ENCODE peak calls at places on chromosomes 5 and 9, in eight cellular contexts. One of them, this sample, is unnamed.

GRCh38 chr5:144484124-144484897 is 313.6 kb downstream of the KCTD16 start:
- DNase-seq in breast epithelium: no peak
- DNase-seq in MM.1S: no peak
- DNase-seq in PC-3: peak
- DNase-seq in K562: no peak
- DNase-seq in transverse colon: no peak
- DNase-seq in fibroblast of lung: peak
- DNase-seq in colonic mucosa: no peak
- DNase-seq in this sample: no peak

GRCh38 chr5:137747848-137748247 is 6.3 kb downstream of the HNRNPA0 start:
- DNase-seq in PC-3: no peak
- DNase-seq in colonic mucosa: no peak
- DNase-seq in fibroblast of lung: no peak
- DNase-seq in breast epithelium: no peak
- DNase-seq in MM.1S: no peak
- DNase-seq in transverse colon: no peak
- DNase-seq in K562: no peak
- DNase-seq in this sample: no peak

GRCh38 chr9:80899208-80899607 is 790.1 kb downstream of the TLE1 start:
- DNase-seq in K562: no peak
- DNase-seq in MM.1S: no peak
- DNase-seq in breast epithelium: no peak
- DNase-seq in fibroblast of lung: peak
- DNase-seq in transverse colon: no peak
- DNase-seq in PC-3: peak
- DNase-seq in colonic mucosa: no peak
- DNase-seq in this sample: no peak

GRCh38 chr5:112921031-112921832 is 795 bp downstream of the REEP5 start:
- DNase-seq in breast epithelium: peak
- DNase-seq in fibroblast of lung: peak
- DNase-seq in transverse colon: peak
- DNase-seq in K562: peak
- DNase-seq in colonic mucosa: peak
- DNase-seq in MM.1S: peak
- DNase-seq in PC-3: peak
- DNase-seq in this sample: peak

GRCh38 chr5:102903074-102903871 is 148.2 kb downstream of the PAM start:
- DNase-seq in transverse colon: no peak
- DNase-seq in K562: no peak
- DNase-seq in colonic mucosa: no peak
- DNase-seq in fibroblast of lung: peak
- DNase-seq in MM.1S: no peak
- DNase-seq in breast epithelium: no peak
- DNase-seq in PC-3: peak
- DNase-seq in this sample: no peak

GRCh38 chr9:91502913-91503649 is 79.4 kb upstream of the NFIL3 start:
- DNase-seq in PC-3: no peak
- DNase-seq in colonic mucosa: no peak
- DNase-seq in K562: no peak
- DNase-seq in fibroblast of lung: no peak
- DNase-seq in transverse colon: no peak
- DNase-seq in MM.1S: no peak
- DNase-seq in breast epithelium: no peak
- DNase-seq in this sample: no peak

GRCh38 chr5:176590035-176590729 is 19.8 kb downstream of the GPRIN1 start:
- DNase-seq in fibroblast of lung: no peak
- DNase-seq in transverse colon: no peak
- DNase-seq in breast epithelium: no peak
- DNase-seq in colonic mucosa: no peak
- DNase-seq in MM.1S: no peak
- DNase-seq in K562: no peak
- DNase-seq in PC-3: no peak
- DNase-seq in this sample: no peak

GRCh38 chr9:114141553-114142548 is 13.5 kb upstream of the COL27A1 start:
- DNase-seq in K562: no peak
- DNase-seq in PC-3: peak
- DNase-seq in breast epithelium: no peak
- DNase-seq in MM.1S: no peak
- DNase-seq in colonic mucosa: no peak
- DNase-seq in fibroblast of lung: peak
- DNase-seq in transverse colon: no peak
- DNase-seq in this sample: no peak

GRCh38 chr5:34045996-34046395 is 3.0 kb upstream of the C1QTNF3 start:
- DNase-seq in breast epithelium: no peak
- DNase-seq in fibroblast of lung: peak
- DNase-seq in MM.1S: no peak
- DNase-seq in transverse colon: no peak
- DNase-seq in colonic mucosa: no peak
- DNase-seq in PC-3: peak
- DNase-seq in K562: no peak
- DNase-seq in this sample: no peak

GRCh38 chr9:70924905-70925547 is 196.4 kb downstream of the TRPM3 start:
- DNase-seq in fibroblast of lung: peak
- DNase-seq in breast epithelium: peak
- DNase-seq in colonic mucosa: peak
- DNase-seq in transverse colon: peak
- DNase-seq in K562: peak
- DNase-seq in MM.1S: peak
- DNase-seq in PC-3: peak
- DNase-seq in this sample: no peak

GRCh38 chr9:113514061-113514460 is 50.5 kb downstream of the RGS3 start:
- DNase-seq in MM.1S: no peak
- DNase-seq in transverse colon: no peak
- DNase-seq in K562: no peak
- DNase-seq in PC-3: no peak
- DNase-seq in fibroblast of lung: no peak
- DNase-seq in colonic mucosa: no peak
- DNase-seq in breast epithelium: no peak
- DNase-seq in this sample: no peak

GRCh38 chr9:130433168-130433946 is 11.4 kb upstream of the ASS1 start:
- DNase-seq in transverse colon: no peak
- DNase-seq in MM.1S: no peak
- DNase-seq in colonic mucosa: no peak
- DNase-seq in fibroblast of lung: peak
- DNase-seq in PC-3: peak
- DNase-seq in breast epithelium: no peak
- DNase-seq in K562: no peak
- DNase-seq in this sample: peak

GRCh38 chr9:36744678-36745077 is 172.0 kb downstream of the MELK start:
- DNase-seq in K562: no peak
- DNase-seq in transverse colon: no peak
- DNase-seq in colonic mucosa: no peak
- DNase-seq in breast epithelium: no peak
- DNase-seq in PC-3: peak
- DNase-seq in MM.1S: no peak
- DNase-seq in fibroblast of lung: no peak
- DNase-seq in this sample: no peak

GRCh38 chr5:134135091-134135655 is 20.7 kb downstream of the TCF7 start:
- DNase-seq in breast epithelium: no peak
- DNase-seq in K562: no peak
- DNase-seq in fibroblast of lung: no peak
- DNase-seq in MM.1S: no peak
- DNase-seq in colonic mucosa: no peak
- DNase-seq in transverse colon: peak
- DNase-seq in PC-3: no peak
- DNase-seq in this sample: peak

GRCh38 chr9:92774274-92774673 is 9.6 kb upstream of the BICD2 start:
- DNase-seq in fibroblast of lung: peak
- DNase-seq in breast epithelium: no peak
- DNase-seq in transverse colon: no peak
- DNase-seq in MM.1S: no peak
- DNase-seq in K562: no peak
- DNase-seq in PC-3: peak
- DNase-seq in colonic mucosa: no peak
- DNase-seq in this sample: no peak

GRCh38 chr5:145295236-145295635 is 539.9 kb downstream of the PRELID2 start:
- DNase-seq in colonic mucosa: no peak
- DNase-seq in transverse colon: no peak
- DNase-seq in MM.1S: no peak
- DNase-seq in fibroblast of lung: no peak
- DNase-seq in PC-3: no peak
- DNase-seq in breast epithelium: no peak
- DNase-seq in K562: no peak
- DNase-seq in this sample: no peak

GRCh38 chr9:71608825-71609452 is 159.4 kb downstream of the CEMIP2 start:
- DNase-seq in PC-3: no peak
- DNase-seq in fibroblast of lung: peak
- DNase-seq in transverse colon: no peak
- DNase-seq in MM.1S: no peak
- DNase-seq in colonic mucosa: no peak
- DNase-seq in breast epithelium: no peak
- DNase-seq in K562: no peak
- DNase-seq in this sample: no peak

GRCh38 chr5:40680741-40681350 is 1.1 kb downstream of the PTGER4 start:
- DNase-seq in PC-3: no peak
- DNase-seq in K562: no peak
- DNase-seq in transverse colon: peak
- DNase-seq in MM.1S: no peak
- DNase-seq in colonic mucosa: peak
- DNase-seq in breast epithelium: no peak
- DNase-seq in fibroblast of lung: no peak
- DNase-seq in this sample: peak

DNA sequence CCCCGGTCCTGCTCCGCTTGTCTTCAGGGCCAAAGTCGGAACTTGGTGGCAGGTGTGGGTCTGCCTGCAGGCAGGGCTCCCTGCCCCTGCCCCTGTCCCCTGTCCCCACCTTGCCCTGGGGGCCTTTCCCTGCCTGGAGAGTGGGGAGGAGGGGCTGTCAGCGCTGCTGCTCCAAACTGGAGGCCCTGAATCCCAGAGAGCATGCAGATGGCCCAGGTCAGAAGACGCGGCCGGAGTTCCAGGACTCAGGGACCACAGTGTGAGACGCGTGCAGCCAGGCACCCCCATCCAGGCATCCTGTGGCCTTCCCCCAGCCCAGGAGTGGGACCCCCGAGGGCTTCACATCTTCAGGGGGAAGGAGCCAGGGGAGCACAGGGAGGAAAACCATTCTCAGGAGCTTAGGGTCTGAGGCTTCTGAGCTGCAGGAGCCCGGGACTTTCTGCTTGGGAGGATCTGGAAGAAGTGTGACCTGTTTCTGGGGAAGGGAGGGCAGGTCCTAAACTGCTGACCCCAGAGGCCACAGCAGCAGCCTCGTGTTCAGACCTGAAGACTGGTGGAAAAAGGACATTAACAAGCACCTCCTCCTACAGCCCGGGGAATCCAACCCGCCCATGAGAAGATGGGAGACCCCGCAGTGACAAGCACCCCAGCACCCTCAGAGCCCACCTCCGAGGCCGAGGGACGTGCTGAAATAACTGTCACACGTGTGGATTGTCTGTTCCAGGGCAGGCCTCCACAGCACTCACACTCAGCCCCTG is 38.0 kb downstream of the RASGEF1C start:
- DNase-seq in breast epithelium: no peak
- DNase-seq in MM.1S: no peak
- DNase-seq in transverse colon: no peak
- DNase-seq in fibroblast of lung: no peak
- DNase-seq in PC-3: no peak
- DNase-seq in K562: peak
- DNase-seq in colonic mucosa: no peak
- DNase-seq in this sample: no peak
- H3K4me3 ChIP-seq in breast epithelium: no peak
- H3K4me3 ChIP-seq in MM.1S: no peak
- H3K4me3 ChIP-seq in transverse colon: no peak
- H3K4me3 ChIP-seq in fibroblast of lung: no peak
- H3K4me3 ChIP-seq in PC-3: no peak
- H3K4me3 ChIP-seq in K562: no peak
- H3K4me3 ChIP-seq in colonic mucosa: no peak
- H3K4me3 ChIP-seq in this sample: no peak

GRCh38 chr5:1103505-1104326 is 8.1 kb downstream of the SLC12A7 start:
- DNase-seq in fibroblast of lung: no peak
- DNase-seq in breast epithelium: peak
- DNase-seq in MM.1S: no peak
- DNase-seq in PC-3: no peak
- DNase-seq in colonic mucosa: peak
- DNase-seq in transverse colon: peak
- DNase-seq in K562: peak
- DNase-seq in this sample: peak

GRCh38 chr5:1104327-1105006 is 7.4 kb downstream of the SLC12A7 start:
- DNase-seq in MM.1S: no peak
- DNase-seq in transverse colon: no peak
- DNase-seq in fibroblast of lung: no peak
- DNase-seq in breast epithelium: no peak
- DNase-seq in colonic mucosa: no peak
- DNase-seq in PC-3: no peak
- DNase-seq in K562: no peak
- DNase-seq in this sample: peak

GRCh38 chr5:1101991-1102713 is 9.7 kb downstream of the SLC12A7 start:
- DNase-seq in colonic mucosa: no peak
- DNase-seq in breast epithelium: no peak
- DNase-seq in transverse colon: no peak
- DNase-seq in fibroblast of lung: no peak
- DNase-seq in K562: peak
- DNase-seq in PC-3: no peak
- DNase-seq in MM.1S: no peak
- DNase-seq in this sample: no peak

GRCh38 chr5:1100652-1101574 is 10.9 kb downstream of the SLC12A7 start:
- DNase-seq in colonic mucosa: no peak
- DNase-seq in MM.1S: no peak
- DNase-seq in breast epithelium: no peak
- DNase-seq in transverse colon: no peak
- DNase-seq in K562: no peak
- DNase-seq in PC-3: no peak
- DNase-seq in fibroblast of lung: no peak
- DNase-seq in this sample: no peak

GRCh38 chr5:1103093-1103492 is 8.8 kb downstream of the SLC12A7 start:
- DNase-seq in colonic mucosa: no peak
- DNase-seq in breast epithelium: no peak
- DNase-seq in fibroblast of lung: no peak
- DNase-seq in PC-3: no peak
- DNase-seq in transverse colon: no peak
- DNase-seq in K562: no peak
- DNase-seq in MM.1S: no peak
- DNase-seq in this sample: no peak
- H3K27ac ChIP-seq in colonic mucosa: peak
- H3K27ac ChIP-seq in breast epithelium: no peak
- H3K27ac ChIP-seq in fibroblast of lung: peak
- H3K27ac ChIP-seq in PC-3: no peak
- H3K27ac ChIP-seq in transverse colon: peak
- H3K27ac ChIP-seq in K562: no peak
- H3K27ac ChIP-seq in MM.1S: no peak
- H3K27ac ChIP-seq in this sample: peak

GRCh38 chr9:468766-469496 is 254.3 kb downstream of the DOCK8 start:
- DNase-seq in K562: no peak
- DNase-seq in colonic mucosa: peak
- DNase-seq in PC-3: no peak
- DNase-seq in MM.1S: peak
- DNase-seq in breast epithelium: no peak
- DNase-seq in fibroblast of lung: no peak
- DNase-seq in transverse colon: peak
- DNase-seq in this sample: no peak
- H3K4me3 ChIP-seq in K562: no peak
- H3K4me3 ChIP-seq in colonic mucosa: peak
- H3K4me3 ChIP-seq in PC-3: peak
- H3K4me3 ChIP-seq in MM.1S: peak
- H3K4me3 ChIP-seq in breast epithelium: peak
- H3K4me3 ChIP-seq in fibroblast of lung: no peak
- H3K4me3 ChIP-seq in transverse colon: peak
- H3K4me3 ChIP-seq in this sample: peak

DNA sequence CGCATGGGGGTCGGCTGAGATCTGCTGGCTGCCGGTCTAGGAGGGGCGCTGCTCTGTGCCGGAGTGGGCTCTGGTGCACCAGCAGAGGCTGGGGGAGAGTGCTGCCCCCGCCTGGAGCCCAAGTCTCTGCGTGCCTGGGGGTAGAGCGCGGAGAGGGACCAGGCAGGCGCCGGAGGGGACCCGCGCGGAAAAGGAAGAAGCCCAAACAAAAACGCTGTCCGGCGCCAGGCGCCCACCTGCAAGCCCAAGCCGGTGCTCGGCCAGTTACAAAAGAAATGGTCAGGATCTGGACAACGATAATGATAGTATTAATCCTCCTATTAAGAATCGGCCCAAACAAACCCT is 575 bp upstream of the S1PR3 start:
- DNase-seq in PC-3: no peak
- DNase-seq in K562: no peak
- DNase-seq in transverse colon: no peak
- DNase-seq in breast epithelium: no peak
- DNase-seq in MM.1S: no peak
- DNase-seq in fibroblast of lung: no peak
- DNase-seq in colonic mucosa: no peak
- DNase-seq in this sample: no peak
- H3K27ac ChIP-seq in PC-3: no peak
- H3K27ac ChIP-seq in K562: no peak
- H3K27ac ChIP-seq in transverse colon: peak
- H3K27ac ChIP-seq in breast epithelium: peak
- H3K27ac ChIP-seq in MM.1S: no peak
- H3K27ac ChIP-seq in fibroblast of lung: no peak
- H3K27ac ChIP-seq in colonic mucosa: no peak
- H3K27ac ChIP-seq in this sample: no peak